ENCODE peak calls at places on chromosomes 6 and 20, in seven cellular contexts. H is uterus, P is HCT116, K is heart left ventricle, R is IMR-90, X is transverse colon, V is Peyer's patch. B is an unnamed sample.

GRCh38 chr20:7362601-7363000 is 577.7 kb downstream of the HAO1 start:
- DNase-seq in H (no peak), P (no peak), V (no peak), X (no peak), K (no peak), R (no peak), B (no peak)

GRCh38 chr6:110618591-110619267 is 142.3 kb upstream of the SLC22A16 start:
- DNase-seq in P (peak), K (no peak), X (no peak), V (no peak), R (peak), H (no peak), B (no peak)

GRCh38 chr6:34242252-34243130 is 5.8 kb downstream of the HMGA1 start:
- DNase-seq in H (peak), R (peak), V (no peak), K (no peak), P (no peak), X (no peak), B (no peak)

GRCh38 chr6:2899596-2899995 is 3.5 kb downstream of the SERPINB9 start:
- DNase-seq in H (no peak), K (no peak), V (no peak), X (no peak), R (no peak), P (no peak), B (no peak)

GRCh38 chr6:79373246-79373645 is 138.8 kb upstream of the HMGN3 start:
- DNase-seq in P (no peak), H (no peak), V (no peak), K (no peak), X (no peak), R (no peak), B (no peak)

GRCh38 chr6:133894369-133894768 is 5.5 kb downstream of the TCF21 start:
- DNase-seq in P (no peak), K (no peak), H (no peak), X (no peak), R (no peak), V (no peak), B (no peak)

GRCh38 chr6:90121982-90122381 is 174.7 kb downstream of the BACH2 start:
- DNase-seq in P (no peak), V (no peak), X (no peak), K (no peak), R (peak), H (no peak), B (no peak)

GRCh38 chr20:25083141-25083772 is 1.3 kb upstream of the VSX1 start:
- DNase-seq in V (peak), P (no peak), X (no peak), H (no peak), K (no peak), R (no peak), B (no peak)

GRCh38 chr6:119215309-119215708 is 134.3 kb downstream of the MAN1A1 start:
- DNase-seq in X (no peak), K (no peak), R (peak), V (no peak), H (no peak), P (no peak), B (no peak)

GRCh38 chr6:113103618-113104390 is 753.3 kb upstream of the MARCKS start:
- DNase-seq in H (no peak), K (no peak), P (no peak), V (no peak), R (peak), X (no peak), B (no peak)

DNA sequence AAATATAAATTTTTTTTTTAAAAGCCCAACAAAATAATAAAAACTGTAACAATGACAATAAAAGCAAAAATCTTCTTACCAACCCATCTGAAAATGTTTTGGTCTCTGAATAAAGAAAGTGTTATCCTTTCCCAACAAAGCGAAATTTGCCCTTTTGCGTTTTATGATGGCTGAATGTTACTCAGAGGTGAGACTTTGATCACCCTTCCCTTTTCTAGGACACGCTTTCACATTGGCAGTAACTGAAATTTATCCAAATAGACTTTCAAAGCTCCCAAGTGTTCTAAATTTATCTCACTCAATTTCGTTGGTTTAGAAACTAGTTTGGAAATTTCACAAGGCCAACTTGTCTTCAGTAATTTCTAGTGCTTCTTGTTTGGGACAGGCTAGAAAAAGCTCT is 354.4 kb upstream of the CITED2 start:
- DNase-seq in P (no peak), K (no peak), H (no peak), R (no peak), X (no peak), V (no peak), B (no peak)
- TF ChIP-seq POLR2A in P (no peak), K (no peak), H (no peak), R (no peak), X (no peak), V (no peak), B (no peak)

GRCh38 chr6:47309326-47310130 is at the start of gene TNFRSF21:
- DNase-seq in X (peak), K (peak), H (peak), P (peak), R (peak), V (peak), B (peak)
- TF ChIP-seq CTCF in X (peak), K (peak), H (peak), P (peak), R (peak), V (peak), B (peak)

GRCh38 chr20:35279040-35279439 is 1.1 kb upstream of the MMP24OS start:
- DNase-seq in K (no peak), H (no peak), R (peak), X (no peak), P (no peak), V (no peak), B (no peak)

GRCh38 chr20:35276408-35276807 is 1.5 kb downstream of the MMP24OS start:
- DNase-seq in R (no peak), X (no peak), P (no peak), V (no peak), K (no peak), H (no peak), B (no peak)

GRCh38 chr20:35279533-35280174 is 1.7 kb upstream of the MMP24OS start:
- DNase-seq in R (no peak), H (no peak), V (no peak), P (no peak), X (no peak), K (no peak), B (no peak)

GRCh38 chr20:35277127-35277526 is 795 bp downstream of the MMP24OS start:
- DNase-seq in K (no peak), V (no peak), P (no peak), X (no peak), R (no peak), H (no peak), B (no peak)

GRCh38 chr20:35277531-35278395 is at the start of gene MMP24OS:
- DNase-seq in V (peak), K (peak), R (peak), X (peak), P (peak), H (peak), B (peak)
- TF ChIP-seq POLR2A in V (peak), K (peak), R (peak), X (peak), P (peak), H (peak), B (no peak)

DNA sequence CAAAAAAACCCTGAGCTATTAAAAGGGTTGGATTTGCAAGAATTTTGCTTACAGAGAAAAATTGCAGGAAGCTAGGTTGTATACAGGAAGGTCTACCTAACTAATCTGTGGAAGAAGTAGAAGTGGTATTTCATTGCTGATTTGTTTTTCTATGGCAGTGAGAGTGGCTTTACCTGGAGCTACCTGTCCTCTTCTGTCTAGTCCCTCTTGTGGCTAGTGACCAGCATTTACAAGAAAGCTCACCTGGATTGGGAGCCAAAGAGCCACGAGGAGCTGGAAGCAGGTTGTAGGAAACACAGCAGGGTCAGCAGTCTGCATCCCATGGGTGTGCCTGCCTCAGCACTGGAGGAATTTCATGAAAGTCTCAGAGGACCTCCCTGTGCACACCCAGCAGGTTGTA is 120.3 kb upstream of the RALGAPA2 start:
- DNase-seq in H (no peak), X (no peak), R (no peak), V (no peak), K (no peak), P (no peak), B (no peak)
- TF ChIP-seq CTCF in H (no peak), X (no peak), R (no peak), V (no peak), K (no peak), P (no peak), B (no peak)

DNA sequence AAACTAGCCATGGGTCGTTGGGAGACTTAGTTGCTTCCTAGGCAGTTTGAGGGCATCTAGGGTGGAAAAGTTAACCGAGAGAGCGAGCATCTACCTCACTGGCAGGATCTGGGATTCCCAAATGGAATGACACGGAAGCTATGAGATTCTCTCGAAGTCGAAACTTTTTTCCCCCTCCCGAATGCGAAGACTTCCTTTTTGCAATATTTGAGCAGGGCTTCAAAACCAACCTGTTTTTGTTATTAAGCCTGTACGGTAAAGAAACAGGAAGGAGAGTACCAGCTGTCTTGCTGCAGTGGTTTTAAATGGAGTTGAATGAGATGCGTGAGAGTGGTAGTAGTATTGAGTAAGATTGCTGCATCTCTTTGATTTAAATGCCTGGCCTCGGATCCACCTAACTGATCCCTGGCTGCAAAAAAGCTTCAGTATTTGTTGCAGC is 1.1 kb downstream of the NCOA3 start:
- DNase-seq in V (peak), X (no peak), K (no peak), R (peak), P (no peak), H (no peak), B (no peak)
- TF ChIP-seq POLR2A in V (no peak), X (peak), K (no peak), R (no peak), P (no peak), H (no peak), B (no peak)

GRCh38 chr20:22180244-22180643 is 404.1 kb downstream of the FOXA2 start:
- DNase-seq in V (no peak), K (no peak), P (no peak), R (no peak), H (no peak), X (no peak), B (no peak)
- TF ChIP-seq CTCF in V (no peak), K (no peak), P (no peak), R (no peak), H (no peak), X (no peak), B (no peak)

GRCh38 chr6:129717287-129717686 is 7.3 kb upstream of the ARHGAP18 start:
- DNase-seq in V (no peak), R (peak), P (no peak), K (no peak), H (no peak), X (no peak), B (peak)
- TF ChIP-seq POLR2A in V (no peak), R (no peak), P (no peak), K (no peak), H (no peak), X (no peak), B (no peak)

GRCh38 chr6:138266095-138266494 is 47.8 kb upstream of the PBOV1 start:
- DNase-seq in K (no peak), P (no peak), R (no peak), V (no peak), X (no peak), H (no peak), B (no peak)
- TF ChIP-seq CTCF in K (no peak), P (no peak), R (no peak), V (no peak), X (no peak), H (no peak), B (no peak)